ENCODE peak calls at places on chromosomes 2 and 18, in six cellular contexts. W is progenitor cell of endocrine pancreas; Q is activated CD4-positive, alpha-beta T cell treated with anti-CD3 and anti-CD28 coated beads, Interleukin-2, amount 50 U/mL, for 4 hours; O is adipocyte; E is activated CD4-positive, CD25-positive, alpha-beta regulatory T cell treated with anti-CD3 and anti-CD28 coated beads, Interleukin-2, amount 50 U/mL, for 72 hours; B is substantia nigra. C is an unnamed sample.

GRCh38 chr2:128477026-128477820 is 158.6 kb upstream of the HS6ST1 start:
- DNase-seq in B (no peak), Q (no peak), E (no peak), W (no peak), O (no peak), C (no peak)

GRCh38 chr2:216159646-216160045 is 50.5 kb downstream of the XRCC5 start:
- DNase-seq in B (no peak), W (no peak), O (peak), Q (no peak), E (no peak), C (no peak)

GRCh38 chr2:224104668-224105386 is 65.7 kb upstream of the SERPINE2 start:
- DNase-seq in E (no peak), W (no peak), O (no peak), Q (no peak), B (no peak), C (no peak)

GRCh38 chr2:46913471-46914381 is 1.9 kb downstream of the MCFD2 start:
- DNase-seq in Q (no peak), E (no peak), B (no peak), O (peak), W (no peak), C (peak)

GRCh38 chr18:76451475-76452331 is 43.3 kb downstream of the ZNF516 start:
- DNase-seq in Q (no peak), W (no peak), O (no peak), B (no peak), E (no peak), C (no peak)

GRCh38 chr2:240570531-240571313 is 2.4 kb downstream of the RNPEPL1 start:
- DNase-seq in W (no peak), E (peak), Q (no peak), O (no peak), B (no peak), C (no peak)

GRCh38 chr2:171741189-171741588 is 53.9 kb downstream of the DYNC1I2 start:
- DNase-seq in E (no peak), O (no peak), B (no peak), W (no peak), Q (no peak), C (no peak)

GRCh38 chr2:68740184-68740914 is 5.7 kb downstream of the ARHGAP25 start:
- DNase-seq in Q (no peak), W (no peak), B (no peak), E (no peak), O (no peak), C (no peak)

GRCh38 chr2:170354409-170354808 is 176.5 kb downstream of the MYO3B start:
- DNase-seq in Q (no peak), E (no peak), B (no peak), O (no peak), W (no peak), C (no peak)

GRCh38 chr2:124248366-124248765 is 223.3 kb downstream of the CNTNAP5 start:
- DNase-seq in W (no peak), Q (no peak), E (no peak), O (no peak), B (no peak), C (no peak)

GRCh38 chr2:216632952-216633615 is at the start of gene IGFBP2:
- DNase-seq in B (no peak), W (peak), E (no peak), Q (no peak), O (peak), C (no peak)

GRCh38 chr2:209240204-209240603 is 183.6 kb upstream of the MAP2 start:
- DNase-seq in O (no peak), Q (no peak), B (no peak), W (no peak), E (no peak), C (no peak)

GRCh38 chr2:191740016-191740419 is 62.1 kb downstream of the NABP1 start:
- DNase-seq in O (no peak), W (no peak), B (no peak), Q (peak), E (no peak), C (no peak)

GRCh38 chr2:148917431-148917830 is 42.4 kb downstream of the KIF5C start:
- DNase-seq in Q (no peak), O (no peak), E (no peak), W (no peak), B (no peak), C (no peak)

GRCh38 chr2:119066272-119066804 is 92.2 kb downstream of the C1QL2 start:
- DNase-seq in B (no peak), Q (no peak), O (no peak), W (no peak), E (no peak), C (no peak)